ENCODE peak calls at places on chromosomes 2 and 18, in seven cellular contexts. K, V, A, O, L, B and N are unnamed samples.

GRCh38 chr2:181943411-181944124 is 42.1 kb upstream of the PPP1R1C start:
- DNase-seq in B (peak), O (no peak), A (no peak), L (no peak), K (no peak), V (no peak), N (no peak)

GRCh38 chr2:175605599-175605988 is 396.5 kb downstream of the LNPK start:
- DNase-seq in K (no peak), L (no peak), A (no peak), O (no peak), B (no peak), V (no peak), N (no peak)

GRCh38 chr2:241745276-241745675 is 10.8 kb downstream of the D2HGDH start:
- DNase-seq in A (no peak), B (no peak), L (no peak), V (no peak), O (no peak), K (no peak), N (no peak)

GRCh38 chr2:70532244-70532935 is 21.2 kb downstream of the TGFA start:
- DNase-seq in V (no peak), A (no peak), L (no peak), K (no peak), B (no peak), O (no peak), N (no peak)

GRCh38 chr2:61134141-61134540 is 27.8 kb upstream of the C2orf74 start:
- DNase-seq in O (no peak), A (no peak), V (no peak), B (no peak), L (no peak), K (no peak), N (no peak)

GRCh38 chr2:235496239-235496621 is 2.4 kb downstream of the AGAP1 start:
- DNase-seq in O (peak), V (no peak), L (no peak), A (peak), K (no peak), B (peak), N (peak)

GRCh38 chr18:40464032-40464431 is 1491.0 kb upstream of the PIK3C3 start:
- DNase-seq in K (no peak), L (no peak), B (no peak), V (no peak), O (no peak), A (no peak), N (no peak)

GRCh38 chr2:124804014-124804940 is 779.2 kb downstream of the CNTNAP5 start:
- DNase-seq in V (no peak), B (peak), L (peak), K (peak), O (peak), A (peak), N (peak)

GRCh38 chr18:61753373-61753772 is 139.4 kb downstream of the RNF152 start:
- DNase-seq in A (no peak), V (no peak), L (no peak), O (no peak), K (peak), B (no peak), N (no peak)

GRCh38 chr2:183032200-183032794 is 6.0 kb downstream of the NCKAP1 start:
- DNase-seq in L (no peak), V (no peak), O (no peak), B (no peak), A (peak), K (no peak), N (peak)

GRCh38 chr18:56831988-56832387 is 180.8 kb downstream of the WDR7 start:
- DNase-seq in O (no peak), A (no peak), K (peak), L (no peak), V (no peak), B (no peak), N (no peak)

GRCh38 chr2:69581774-69582581 is 61.6 kb downstream of the AAK1 start:
- DNase-seq in O (no peak), B (peak), L (no peak), K (no peak), A (peak), V (no peak), N (peak)

GRCh38 chr2:85216927-85217326 is 83.7 kb downstream of the TCF7L1 start:
- DNase-seq in O (no peak), K (no peak), V (no peak), A (no peak), B (no peak), L (no peak), N (no peak)

GRCh38 chr2:164981217-164981990 is 26.1 kb upstream of the SLC38A11 start:
- DNase-seq in V (no peak), O (no peak), L (no peak), K (no peak), A (peak), B (no peak), N (peak)

GRCh38 chr2:9200634-9201015 is 6.0 kb upstream of the ASAP2 start:
- DNase-seq in A (no peak), B (no peak), K (no peak), L (no peak), V (no peak), O (no peak), N (no peak)

GRCh38 chr18:76766429-76766828 is 55.9 kb upstream of the ZNF236 start:
- DNase-seq in K (no peak), L (no peak), A (no peak), V (no peak), O (no peak), B (no peak), N (no peak)

GRCh38 chr18:67783215-67783946 is 266.9 kb upstream of the DSEL start:
- DNase-seq in B (no peak), O (no peak), K (no peak), V (no peak), A (peak), L (no peak), N (peak)

GRCh38 chr2:57965219-57965618 is 81.4 kb upstream of the VRK2 start:
- DNase-seq in L (no peak), K (no peak), A (no peak), O (no peak), V (no peak), B (no peak), N (no peak)

GRCh38 chr2:118850901-118851268 is 3.4 kb upstream of the EN1 start:
- DNase-seq in A (no peak), O (no peak), L (no peak), V (no peak), K (no peak), B (no peak), N (no peak)

GRCh38 chr2:134537121-134537520 is 181.7 kb downstream of the TMEM163 start:
- DNase-seq in B (no peak), A (no peak), O (no peak), V (no peak), K (no peak), L (no peak), N (no peak)

GRCh38 chr2:229084467-229084866 is 186.6 kb downstream of the PID1 start:
- DNase-seq in K (no peak), O (no peak), L (no peak), V (no peak), B (no peak), A (peak), N (peak)

GRCh38 chr18:8260319-8260718 is 348.9 kb upstream of the RAB12 start:
- DNase-seq in A (peak), L (no peak), O (no peak), V (no peak), K (no peak), B (no peak), N (peak)

GRCh38 chr2:222320441-222321395 is 21.9 kb upstream of the PAX3 start:
- DNase-seq in A (no peak), O (no peak), V (no peak), K (peak), L (peak), B (no peak), N (no peak)

GRCh38 chr2:222322241-222322640 is 23.4 kb upstream of the PAX3 start:
- DNase-seq in L (no peak), B (no peak), K (no peak), A (no peak), V (no peak), O (peak), N (no peak)

GRCh38 chr2:222318712-222319575 is 20.1 kb upstream of the PAX3 start:
- DNase-seq in A (no peak), V (no peak), L (peak), B (peak), K (peak), O (peak), N (no peak)

GRCh38 chr2:222318026-222318711 is 19.4 kb upstream of the PAX3 start:
- DNase-seq in A (peak), O (peak), V (peak), B (peak), K (peak), L (peak), N (peak)

GRCh38 chr2:222319576-222320440 is 21.0 kb upstream of the PAX3 start:
- DNase-seq in K (no peak), A (no peak), V (no peak), O (peak), L (peak), B (peak), N (no peak)
- TF ChIP-seq CTCF in K (peak), A (no peak), V (no peak), O (no peak), L (no peak), B (no peak), N (no peak)

DNA sequence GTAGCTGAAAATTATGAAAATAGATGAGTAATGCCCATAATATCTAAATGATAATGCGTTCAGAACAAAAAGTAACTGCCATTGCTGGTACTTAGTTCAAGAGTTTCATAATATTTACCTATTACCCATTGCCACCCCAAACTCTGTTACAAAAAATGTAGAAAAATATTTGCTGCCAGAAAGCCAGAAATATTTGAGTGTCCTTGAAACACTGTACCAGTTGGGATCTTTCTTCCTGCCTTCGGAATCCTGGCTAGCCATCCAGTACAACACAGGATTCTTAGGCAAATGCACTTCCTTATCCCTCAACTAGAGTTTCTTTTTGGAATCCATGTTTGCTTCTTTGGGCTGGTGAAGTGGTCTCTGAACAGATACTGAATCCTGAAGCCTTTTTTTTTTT is 207.1 kb downstream of the MCFD2 start:
- DNase-seq in K (no peak), B (no peak), L (no peak), O (no peak), V (no peak), A (no peak), N (no peak)
- H3K4me3 ChIP-seq in K (no peak), B (no peak), L (no peak), O (no peak), V (no peak), A (no peak), N (no peak)

DNA sequence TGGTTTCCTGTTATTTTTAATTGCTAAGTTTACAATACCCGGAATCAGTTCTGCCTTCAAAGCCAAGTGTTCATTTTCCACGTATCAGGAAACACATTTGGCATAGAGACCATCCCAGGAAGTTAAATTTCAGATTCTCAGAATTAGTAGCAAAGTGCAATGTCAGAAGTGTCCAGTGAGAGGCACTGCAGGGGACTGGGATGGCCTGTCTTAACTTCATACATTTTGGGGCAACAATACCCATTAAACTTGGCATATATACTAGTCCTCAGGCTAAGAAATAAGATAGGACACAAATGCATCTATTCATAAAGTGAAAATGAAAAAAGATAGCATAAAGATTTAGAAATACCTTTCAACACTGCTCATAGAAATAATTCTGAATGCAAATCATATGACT is 1.5 kb upstream of the IL1RL2 start:
- DNase-seq in B (no peak), A (peak), L (no peak), O (no peak), K (no peak), V (no peak), N (peak)
- TF ChIP-seq CTCF in B (peak), A (peak), L (peak), O (no peak), K (peak), V (peak), N (peak)

GRCh38 chr2:237488295-237488694 is 1.2 kb downstream of the MLPH start:
- DNase-seq in L (no peak), B (no peak), A (no peak), K (no peak), O (no peak), V (no peak), N (peak)
- H3K4me3 ChIP-seq in L (no peak), B (no peak), A (no peak), K (no peak), O (no peak), V (peak), N (peak)